ENCODE peak calls at places on chromosomes 13 and 19, in seven cellular contexts. One of them, this sample, is unnamed.
A peak's percentile ranks its signal among the peaks of the same experiment; 100 is the strongest.

GRCh38 chr13:100657881-100658315 is 16.7 kb downstream of the TMTC4 start:
- DNase-seq in neuronal stem cell: no peak
- DNase-seq in IMR-90: no peak
- DNase-seq in mesenchymal stem cell: no peak
- DNase-seq in H1: no peak
- DNase-seq in trophoblast cell: no peak
- DNase-seq in H9: no peak
- DNase-seq in this sample: no peak

GRCh38 chr13:60329221-60329983 is 67.6 kb upstream of the TDRD3 start:
- DNase-seq in H1: peak; percentile 27
- DNase-seq in IMR-90: peak; percentile 16
- DNase-seq in trophoblast cell: peak; percentile 43
- DNase-seq in mesenchymal stem cell: peak; percentile 44
- DNase-seq in H9: peak; percentile 67
- DNase-seq in neuronal stem cell: peak; percentile 38
- DNase-seq in this sample: peak; percentile 84

GRCh38 chr19:38709671-38710415 is 34.4 kb downstream of the CAPN12 start:
- DNase-seq in neuronal stem cell: no peak
- DNase-seq in H9: no peak
- DNase-seq in mesenchymal stem cell: no peak
- DNase-seq in H1: no peak
- DNase-seq in trophoblast cell: no peak
- DNase-seq in IMR-90: no peak
- DNase-seq in this sample: no peak

GRCh38 chr19:4552546-4552819 is 7.0 kb downstream of the SEMA6B start:
- DNase-seq in H1: no peak
- DNase-seq in H9: no peak
- DNase-seq in trophoblast cell: no peak
- DNase-seq in neuronal stem cell: no peak
- DNase-seq in mesenchymal stem cell: no peak
- DNase-seq in IMR-90: no peak
- DNase-seq in this sample: no peak

GRCh38 chr13:110649551-110649950 is 34.2 kb downstream of the NAXD start:
- DNase-seq in neuronal stem cell: no peak
- DNase-seq in H1: no peak
- DNase-seq in mesenchymal stem cell: no peak
- DNase-seq in IMR-90: no peak
- DNase-seq in H9: no peak
- DNase-seq in trophoblast cell: no peak
- DNase-seq in this sample: no peak

GRCh38 chr19:53196777-53197396 is 3.7 kb upstream of the ZNF665 start:
- DNase-seq in neuronal stem cell: peak; percentile 89
- DNase-seq in trophoblast cell: peak; percentile 91
- DNase-seq in H9: peak; percentile 97
- DNase-seq in H1: peak; percentile 84
- DNase-seq in IMR-90: peak; percentile 86
- DNase-seq in mesenchymal stem cell: peak; percentile 86
- DNase-seq in this sample: peak; percentile 94

GRCh38 chr13:101013245-101013644 is 338.6 kb upstream of the TMTC4 start:
- DNase-seq in neuronal stem cell: no peak
- DNase-seq in H1: no peak
- DNase-seq in mesenchymal stem cell: no peak
- DNase-seq in H9: no peak
- DNase-seq in trophoblast cell: no peak
- DNase-seq in IMR-90: no peak
- DNase-seq in this sample: no peak

GRCh38 chr13:113162783-113163685 is 4.6 kb downstream of the PROZ start:
- DNase-seq in IMR-90: no peak
- DNase-seq in H1: no peak
- DNase-seq in trophoblast cell: no peak
- DNase-seq in H9: no peak
- DNase-seq in mesenchymal stem cell: no peak
- DNase-seq in neuronal stem cell: no peak
- DNase-seq in this sample: no peak

GRCh38 chr19:14337510-14337909 is 43.7 kb upstream of the ADGRE5 start:
- DNase-seq in IMR-90: no peak
- DNase-seq in neuronal stem cell: no peak
- DNase-seq in trophoblast cell: peak; percentile 36
- DNase-seq in mesenchymal stem cell: peak; percentile 25
- DNase-seq in H9: peak; percentile 75
- DNase-seq in H1: no peak
- DNase-seq in this sample: peak; percentile 70

GRCh38 chr19:56112313-56112709 is 8.8 kb downstream of the ZNF787 start:
- DNase-seq in H9: no peak
- DNase-seq in H1: no peak
- DNase-seq in mesenchymal stem cell: no peak
- DNase-seq in IMR-90: no peak
- DNase-seq in trophoblast cell: no peak
- DNase-seq in neuronal stem cell: no peak
- DNase-seq in this sample: no peak

GRCh38 chr19:17303940-17304267 is 679 bp upstream of the ABHD8 start:
- DNase-seq in neuronal stem cell: no peak
- DNase-seq in trophoblast cell: no peak
- DNase-seq in H9: no peak
- DNase-seq in H1: no peak
- DNase-seq in IMR-90: no peak
- DNase-seq in mesenchymal stem cell: no peak
- DNase-seq in this sample: no peak

GRCh38 chr13:20148501-20149183 is 12.2 kb downstream of the GJA3 start:
- DNase-seq in mesenchymal stem cell: no peak
- DNase-seq in neuronal stem cell: no peak
- DNase-seq in H1: no peak
- DNase-seq in H9: peak; percentile 19
- DNase-seq in trophoblast cell: no peak
- DNase-seq in IMR-90: no peak
- DNase-seq in this sample: no peak

GRCh38 chr13:46571189-46571901 is 18.4 kb downstream of the LRCH1 start:
- DNase-seq in neuronal stem cell: no peak
- DNase-seq in H1: no peak
- DNase-seq in mesenchymal stem cell: peak; percentile 71
- DNase-seq in trophoblast cell: peak; percentile 52
- DNase-seq in IMR-90: peak; percentile 76
- DNase-seq in H9: no peak
- DNase-seq in this sample: peak; percentile 29

GRCh38 chr19:6108721-6109633 is 1.3 kb downstream of the RFX2 start:
- DNase-seq in H1: no peak
- DNase-seq in IMR-90: peak; percentile 66
- DNase-seq in H9: peak; percentile 37
- DNase-seq in trophoblast cell: peak; percentile 67
- DNase-seq in mesenchymal stem cell: peak; percentile 77
- DNase-seq in neuronal stem cell: no peak
- DNase-seq in this sample: peak; percentile 41

GRCh38 chr19:3710265-3710812 is 2.2 kb downstream of the TJP3 start:
- DNase-seq in H9: peak; percentile 63
- DNase-seq in neuronal stem cell: no peak
- DNase-seq in trophoblast cell: peak; percentile 56
- DNase-seq in IMR-90: peak; percentile 43
- DNase-seq in mesenchymal stem cell: peak; percentile 40
- DNase-seq in H1: no peak
- DNase-seq in this sample: peak; percentile 56

GRCh38 chr19:4518345-4519171 is at the start of gene PLIN4:
- DNase-seq in IMR-90: peak; percentile 38
- DNase-seq in mesenchymal stem cell: no peak
- DNase-seq in trophoblast cell: no peak
- DNase-seq in neuronal stem cell: no peak
- DNase-seq in H9: peak; percentile 68
- DNase-seq in H1: no peak
- DNase-seq in this sample: no peak

GRCh38 chr13:35826626-35827254 is 304.4 kb downstream of the DCLK1 start:
- DNase-seq in H1: no peak
- DNase-seq in H9: peak; percentile 41
- DNase-seq in neuronal stem cell: no peak
- DNase-seq in IMR-90: no peak
- DNase-seq in trophoblast cell: peak; percentile 19
- DNase-seq in mesenchymal stem cell: no peak
- DNase-seq in this sample: peak; percentile 17

GRCh38 chr13:97743946-97744345 is 209.5 kb upstream of the IPO5 start:
- DNase-seq in H9: no peak
- DNase-seq in IMR-90: no peak
- DNase-seq in H1: no peak
- DNase-seq in trophoblast cell: no peak
- DNase-seq in mesenchymal stem cell: peak; percentile 30
- DNase-seq in neuronal stem cell: no peak
- DNase-seq in this sample: no peak

GRCh38 chr13:29505950-29506349 is 89.5 kb downstream of the SLC7A1 start:
- DNase-seq in H1: no peak
- DNase-seq in mesenchymal stem cell: no peak
- DNase-seq in IMR-90: no peak
- DNase-seq in neuronal stem cell: no peak
- DNase-seq in trophoblast cell: no peak
- DNase-seq in H9: no peak
- DNase-seq in this sample: no peak
- H3K4ac ChIP-seq in H1: no peak overlapping the region
- H3K4ac ChIP-seq in mesenchymal stem cell: no peak overlapping the region
- H3K4ac ChIP-seq in IMR-90: no peak overlapping the region
- H3K4ac ChIP-seq in neuronal stem cell: no peak overlapping the region
- H3K4ac ChIP-seq in trophoblast cell: no peak overlapping the region
- H3K4ac ChIP-seq in H9: no peak overlapping the region
- H3K4ac ChIP-seq in this sample: no peak overlapping the region

DNA sequence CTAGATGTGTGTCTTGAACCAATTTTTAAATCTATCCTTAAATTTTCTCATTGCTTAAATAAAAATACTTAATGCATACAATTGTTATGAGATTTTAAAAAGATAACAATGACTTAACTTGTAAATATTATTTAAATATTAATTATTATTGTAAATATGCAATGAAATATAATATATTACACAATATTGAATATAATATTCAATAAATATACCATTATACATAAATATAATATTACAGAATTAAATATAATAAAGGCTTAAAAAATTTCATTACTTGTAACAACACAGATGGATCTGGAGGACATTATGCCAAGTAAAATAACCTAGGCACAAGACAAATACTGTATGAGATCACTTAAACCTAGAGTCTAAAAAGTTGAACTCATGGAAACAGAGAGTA is 1532.3 kb downstream of the PCDH9 start:
- DNase-seq in H9: no peak
- DNase-seq in mesenchymal stem cell: no peak
- DNase-seq in neuronal stem cell: no peak
- DNase-seq in IMR-90: no peak
- DNase-seq in H1: no peak
- DNase-seq in trophoblast cell: no peak
- DNase-seq in this sample: no peak
- H3K4ac ChIP-seq in H9: no peak overlapping the region
- H3K4ac ChIP-seq in mesenchymal stem cell: no peak overlapping the region
- H3K4ac ChIP-seq in neuronal stem cell: no peak overlapping the region
- H3K4ac ChIP-seq in IMR-90: no peak overlapping the region
- H3K4ac ChIP-seq in H1: no peak overlapping the region
- H3K4ac ChIP-seq in trophoblast cell: no peak overlapping the region
- H3K4ac ChIP-seq in this sample: no peak overlapping the region

DNA sequence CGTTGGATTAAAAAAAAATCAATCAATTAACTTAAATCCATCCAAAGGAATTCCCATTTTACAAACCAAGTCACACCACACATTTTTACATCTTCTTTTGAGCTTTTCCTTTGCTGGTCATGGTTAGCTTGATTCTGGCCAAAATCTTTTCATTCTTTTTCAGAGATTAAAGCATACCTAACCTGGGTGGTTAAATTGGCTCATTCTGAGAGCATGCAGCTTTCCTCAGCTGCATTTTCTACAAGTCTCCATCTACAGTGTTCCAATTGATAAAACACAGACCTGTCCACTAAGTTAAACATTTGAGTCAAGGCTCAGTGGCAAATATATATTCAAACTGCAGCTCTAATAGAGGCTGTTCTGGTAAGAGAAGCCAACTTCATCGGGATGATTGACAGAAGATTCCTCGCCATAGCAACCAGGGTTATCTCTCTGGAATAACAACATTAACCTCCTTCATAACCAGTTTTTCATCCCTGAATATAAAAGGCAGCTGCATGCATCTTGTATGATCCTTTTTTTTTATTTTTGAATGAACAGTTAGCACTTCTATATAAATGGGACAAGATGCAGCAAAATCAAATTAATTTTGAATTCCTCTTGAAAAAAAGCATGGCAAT is 106.2 kb downstream of the DNAJC15 start:
- DNase-seq in mesenchymal stem cell: no peak
- DNase-seq in IMR-90: no peak
- DNase-seq in neuronal stem cell: no peak
- DNase-seq in trophoblast cell: peak; percentile 62
- DNase-seq in H1: no peak
- DNase-seq in H9: no peak
- DNase-seq in this sample: no peak
- H3K4ac ChIP-seq in mesenchymal stem cell: no peak overlapping the region
- H3K4ac ChIP-seq in IMR-90: no peak overlapping the region
- H3K4ac ChIP-seq in neuronal stem cell: no peak overlapping the region
- H3K4ac ChIP-seq in trophoblast cell: no peak overlapping the region
- H3K4ac ChIP-seq in H1: no peak overlapping the region
- H3K4ac ChIP-seq in H9: no peak overlapping the region
- H3K4ac ChIP-seq in this sample: no peak overlapping the region

GRCh38 chr13:24281188-24282008 is 28.0 kb upstream of the C1QTNF9 start:
- DNase-seq in neuronal stem cell: no peak
- DNase-seq in mesenchymal stem cell: no peak
- DNase-seq in H9: no peak
- DNase-seq in IMR-90: no peak
- DNase-seq in trophoblast cell: no peak
- DNase-seq in H1: no peak
- DNase-seq in this sample: no peak
- H3K4ac ChIP-seq in neuronal stem cell: no peak overlapping the region
- H3K4ac ChIP-seq in mesenchymal stem cell: no peak overlapping the region
- H3K4ac ChIP-seq in H9: no peak overlapping the region
- H3K4ac ChIP-seq in IMR-90: no peak overlapping the region
- H3K4ac ChIP-seq in trophoblast cell: no peak overlapping the region
- H3K4ac ChIP-seq in H1: no peak overlapping the region
- H3K4ac ChIP-seq in this sample: no peak overlapping the region

This sample was measured in mesendoderm.